ENCODE peak calls at places on chromosomes 7 and 10, in nine cellular contexts. C, B, S, T, A, R, F, L and H are unnamed samples.

GRCh38 chr7:38321515-38321944 is 48.1 kb upstream of the TARP start:
- DNase-seq in C (peak; percentile 55), B (no peak), S (no peak), T (no peak), A (no peak), R (no peak), F (no peak), L (no peak), H (peak; percentile 78)

GRCh38 chr10:71714592-71714991 is 5.0 kb downstream of the C10orf105 start:
- DNase-seq in C (no peak), B (no peak), S (no peak), T (no peak), A (no peak), R (no peak), F (no peak), L (no peak), H (no peak)

GRCh38 chr10:104045151-104046089 is 40.3 kb downstream of the COL17A1 start:
- DNase-seq in C (peak; percentile 75), B (no peak), S (peak; percentile 71), T (peak; percentile 34), A (no peak), R (no peak), F (no peak), L (peak; percentile 91), H (peak; percentile 73)

GRCh38 chr10:123043409-123043925 is 34.7 kb downstream of the ACADSB start:
- DNase-seq in C (peak; percentile 68), B (peak; percentile 5), S (peak; percentile 65), T (peak; percentile 55), A (no peak), R (peak; percentile 32), F (no peak), L (peak; percentile 83), H (peak; percentile 63)

GRCh38 chr10:69864321-69864720 is 62.6 kb downstream of the COL13A1 start:
- DNase-seq in C (peak; percentile 53), B (no peak), S (no peak), T (no peak), A (no peak), R (no peak), F (no peak), L (no peak), H (peak; percentile 95)

GRCh38 chr7:8063706-8064297 is 95.2 kb downstream of the GLCCI1 start:
- DNase-seq in C (peak; percentile 72), B (no peak), S (no peak), T (peak; percentile 11), A (no peak), R (no peak), F (no peak), L (no peak), H (peak; percentile 39)

GRCh38 chr7:100220833-100221718 is 1.3 kb downstream of the PVRIG start:
- DNase-seq in C (no peak), B (peak; percentile 49), S (no peak), T (no peak), A (no peak), R (no peak), F (no peak), L (no peak), H (no peak)

GRCh38 chr10:72056113-72056512 is 32.2 kb downstream of the SPOCK2 start:
- DNase-seq in C (no peak), B (no peak), S (no peak), T (no peak), A (peak; percentile 67), R (no peak), F (peak; percentile 56), L (no peak), H (no peak)

GRCh38 chr7:157621131-157621681 is 284.4 kb downstream of the DNAJB6 start:
- DNase-seq in C (no peak), B (no peak), S (no peak), T (no peak), A (no peak), R (no peak), F (peak; percentile 38), L (no peak), H (no peak)

GRCh38 chr10:68406815-68407585 is at the start of gene RUFY2:
- DNase-seq in C (peak; percentile 77), B (peak; percentile 70), S (peak; percentile 81), T (peak; percentile 81), A (peak; percentile 91), R (peak; percentile 27), F (peak; percentile 90), L (peak; percentile 97), H (peak; percentile 79)

GRCh38 chr10:122642726-122643605 is 56.7 kb downstream of the C10orf120 start:
- DNase-seq in C (no peak), B (no peak), S (no peak), T (no peak), A (no peak), R (no peak), F (no peak), L (no peak), H (no peak)

GRCh38 chr10:84138478-84139125 is 707 bp upstream of the GHITM start:
- DNase-seq in C (peak; percentile 91), B (peak; percentile 32), S (no peak), T (peak; percentile 67), A (no peak), R (no peak), F (peak; percentile 57), L (peak; percentile 7), H (no peak)

GRCh38 chr7:4682621-4683042 is 537 bp downstream of the FOXK1 start:
- DNase-seq in C (peak; percentile 59), B (no peak), S (no peak), T (peak; percentile 31), A (peak; percentile 74), R (no peak), F (peak; percentile 77), L (peak; percentile 67), H (peak; percentile 53)

GRCh38 chr7:148084138-148084537 is 506.4 kb upstream of the C7orf33 start:
- DNase-seq in C (peak; percentile 12), B (no peak), S (peak; percentile 77), T (peak; percentile 61), A (no peak), R (peak; percentile 82), F (no peak), L (peak; percentile 56), H (peak; percentile 31)

GRCh38 chr10:89337493-89337892 is 9.7 kb downstream of the IFIT3 start:
- DNase-seq in C (peak; percentile 71), B (no peak), S (no peak), T (peak; percentile 13), A (no peak), R (no peak), F (no peak), L (no peak), H (peak; percentile 76)

GRCh38 chr7:137718360-137718759 is 128.4 kb downstream of the DGKI start:
- DNase-seq in C (no peak), B (no peak), S (no peak), T (no peak), A (no peak), R (no peak), F (no peak), L (peak; percentile 23), H (no peak)

GRCh38 chr10:125000366-125001312 is 58.7 kb downstream of the ZRANB1 start:
- DNase-seq in C (peak; percentile 56), B (no peak), S (peak; percentile 60), T (no peak), A (no peak), R (no peak), F (no peak), L (peak; percentile 76), H (peak; percentile 45)